ENCODE peak calls at places on chromosomes 2 and 18, in four cellular contexts. X, T, G and R are unnamed samples.

GRCh38 chr2:98944786-98945185 is 8.8 kb upstream of the CRACDL start:
- DNase-seq in G (no peak), T (no peak), X (no peak), R (no peak)

GRCh38 chr2:226333388-226333787 is 466.2 kb downstream of the IRS1 start:
- DNase-seq in G (no peak), T (no peak), X (no peak), R (no peak)

GRCh38 chr2:223860809-223861738 is 23.7 kb upstream of the AP1S3 start:
- DNase-seq in G (no peak), X (no peak), T (no peak), R (no peak)

GRCh38 chr18:50099725-50100414 is 95.1 kb downstream of the MYO5B start:
- DNase-seq in X (no peak), T (no peak), G (no peak), R (no peak)

GRCh38 chr2:218981390-218982311 is 3.3 kb downstream of the FEV start:
- DNase-seq in T (no peak), G (no peak), X (peak; percentile 44), R (peak; percentile 15)

GRCh38 chr2:158741631-158742030 is 53.5 kb upstream of the DAPL1 start:
- DNase-seq in X (no peak), G (no peak), T (peak; percentile 62), R (no peak)

GRCh38 chr18:78822171-78822570 is 157.4 kb upstream of the SALL3 start:
- DNase-seq in T (no peak), X (no peak), G (no peak), R (no peak)

GRCh38 chr2:148590613-148591012 is 53.9 kb upstream of the EPC2 start:
- DNase-seq in T (no peak), X (no peak), G (no peak), R (no peak)

GRCh38 chr2:128619471-128620325 is 301.0 kb upstream of the HS6ST1 start:
- DNase-seq in X (no peak), G (no peak), T (no peak), R (no peak)

GRCh38 chr2:156331572-156332451 is 709 bp downstream of the NR4A2 start:
- DNase-seq in X (no peak), T (peak; percentile 50), G (peak; percentile 79), R (no peak)

GRCh38 chr18:64436111-64436510 is 287.2 kb upstream of the LINC00305 start:
- DNase-seq in G (no peak), T (no peak), X (no peak), R (no peak)

GRCh38 chr2:222232846-222233245 is 66.0 kb downstream of the PAX3 start:
- DNase-seq in T (no peak), G (no peak), X (no peak), R (no peak)

GRCh38 chr18:51668101-51668500 is 470.6 kb upstream of the MEX3C start:
- DNase-seq in X (peak; percentile 76), G (peak; percentile 58), T (peak; percentile 19), R (no peak)

GRCh38 chr18:5058768-5059539 is 138.1 kb downstream of the AKAIN1 start:
- DNase-seq in T (peak; percentile 17), X (no peak), G (no peak), R (no peak)

GRCh38 chr2:197853549-197853948 is 49.2 kb downstream of the PLCL1 start:
- DNase-seq in T (no peak), X (no peak), G (no peak), R (no peak)

GRCh38 chr18:45107425-45107824 is 426.7 kb downstream of the SETBP1 start:
- DNase-seq in T (no peak), X (no peak), G (no peak), R (no peak)

GRCh38 chr2:151568541-151568940 is 158.8 kb downstream of the RIF1 start:
- DNase-seq in G (no peak), X (no peak), T (no peak), R (no peak)

GRCh38 chr2:206296128-206296527 is 21.7 kb downstream of the ZDBF2 start:
- DNase-seq in X (no peak), G (no peak), T (no peak), R (no peak)

GRCh38 chr2:177984739-177985138 is 87.8 kb downstream of the PDE11A start:
- DNase-seq in X (no peak), T (no peak), G (no peak), R (no peak)

GRCh38 chr2:105842555-105842954 is 97.8 kb downstream of the NCK2 start:
- DNase-seq in X (no peak), G (no peak), T (no peak), R (no peak)

GRCh38 chr18:25329783-25330182 is 22.2 kb downstream of the ZNF521 start:
- DNase-seq in G (no peak), T (no peak), X (no peak), R (no peak)

GRCh38 chr2:95372216-95372829 is 30.2 kb upstream of the FAHD2A start:
- DNase-seq in G (no peak), T (peak; percentile 2), X (no peak), R (no peak)

GRCh38 chr2:207161247-207161646 is 4.5 kb downstream of the KLF7 start:
- DNase-seq in X (no peak), T (no peak), G (no peak), R (no peak)

GRCh38 chr18:79275992-79276391 is 119.7 kb upstream of the NFATC1 start:
- DNase-seq in X (no peak), G (no peak), T (no peak), R (no peak)

GRCh38 chr18:52060612-52061259 is 279.3 kb upstream of the DCC start:
- DNase-seq in T (no peak), X (peak; percentile 28), G (no peak), R (no peak)

GRCh38 chr2:210456571-210456970 is 20.0 kb downstream of the LANCL1 start:
- DNase-seq in T (no peak), X (no peak), G (no peak), R (no peak)

GRCh38 chr2:8541223-8541622 is 140.6 kb upstream of the ID2 start:
- DNase-seq in G (no peak), X (no peak), T (peak; percentile 2), R (no peak)

GRCh38 chr2:173749315-173749714 is 215.9 kb downstream of the SP3 start:
- DNase-seq in T (no peak), G (no peak), X (no peak), R (no peak)
- TF ChIP-seq CTCF in T (peak; percentile 32), G (no peak), X (no peak), R (peak; percentile 36)

GRCh38 chr2:112803691-112804521 is 19.6 kb upstream of the IL1A start:
- DNase-seq in T (no peak), X (no peak), G (no peak), R (no peak)

GRCh38 chr2:112805542-112805941 is 21.2 kb upstream of the IL1A start:
- DNase-seq in X (no peak), G (no peak), T (no peak), R (no peak)

GRCh38 chr2:112809112-112809511 is 24.8 kb upstream of the IL1A start:
- DNase-seq in T (no peak), G (no peak), X (no peak), R (no peak)

GRCh38 chr2:112811276-112811831 is 25.2 kb downstream of the IL1B start:
- DNase-seq in G (no peak), X (no peak), T (no peak), R (no peak)

GRCh38 chr2:112807233-112807807 is 23.0 kb upstream of the IL1A start:
- DNase-seq in X (no peak), T (no peak), G (no peak), R (no peak)
- TF ChIP-seq CTCF in X (no peak), T (no peak), G (no peak), R (no peak)

GRCh38 chr2:62933398-62933917 is 117.2 kb upstream of the OTX1 start:
- DNase-seq in X (no peak), T (no peak), G (no peak), R (no peak)
- TF ChIP-seq CTCF in X (no peak), T (no peak), G (no peak), R (no peak)

DNA sequence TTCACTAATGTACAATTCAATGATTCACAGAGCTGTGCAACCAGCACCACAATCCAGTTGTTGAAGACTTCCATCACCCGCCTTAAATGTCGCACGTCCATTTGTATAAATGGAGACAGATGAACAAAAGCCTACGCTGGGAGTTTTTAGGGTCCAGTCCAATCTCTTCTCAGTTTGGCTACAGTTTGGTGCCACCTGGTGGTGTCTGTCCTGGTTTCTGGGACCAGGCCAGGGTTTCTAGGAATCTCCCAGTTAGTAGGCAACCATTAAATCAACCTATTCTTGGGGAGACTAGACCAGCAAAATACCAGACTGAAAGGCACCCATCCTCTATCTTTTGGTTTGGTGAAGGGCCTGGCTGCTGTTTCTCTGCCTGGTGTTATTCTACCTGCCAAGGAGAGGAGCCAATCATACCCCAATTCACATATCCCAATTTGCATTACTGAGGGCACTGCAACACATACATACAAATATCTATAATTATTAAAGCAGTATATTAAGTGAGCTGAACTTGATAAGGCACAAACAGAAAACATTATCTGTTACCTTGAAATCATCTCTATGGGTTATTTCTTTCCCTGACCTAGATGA is 3.2 kb upstream of the DDX1 start:
- DNase-seq in T (no peak), G (peak; percentile 55), X (peak; percentile 62), R (no peak)
- TF ChIP-seq CTCF in T (peak; percentile 63), G (peak; percentile 12), X (peak; percentile 39), R (peak; percentile 68)

DNA sequence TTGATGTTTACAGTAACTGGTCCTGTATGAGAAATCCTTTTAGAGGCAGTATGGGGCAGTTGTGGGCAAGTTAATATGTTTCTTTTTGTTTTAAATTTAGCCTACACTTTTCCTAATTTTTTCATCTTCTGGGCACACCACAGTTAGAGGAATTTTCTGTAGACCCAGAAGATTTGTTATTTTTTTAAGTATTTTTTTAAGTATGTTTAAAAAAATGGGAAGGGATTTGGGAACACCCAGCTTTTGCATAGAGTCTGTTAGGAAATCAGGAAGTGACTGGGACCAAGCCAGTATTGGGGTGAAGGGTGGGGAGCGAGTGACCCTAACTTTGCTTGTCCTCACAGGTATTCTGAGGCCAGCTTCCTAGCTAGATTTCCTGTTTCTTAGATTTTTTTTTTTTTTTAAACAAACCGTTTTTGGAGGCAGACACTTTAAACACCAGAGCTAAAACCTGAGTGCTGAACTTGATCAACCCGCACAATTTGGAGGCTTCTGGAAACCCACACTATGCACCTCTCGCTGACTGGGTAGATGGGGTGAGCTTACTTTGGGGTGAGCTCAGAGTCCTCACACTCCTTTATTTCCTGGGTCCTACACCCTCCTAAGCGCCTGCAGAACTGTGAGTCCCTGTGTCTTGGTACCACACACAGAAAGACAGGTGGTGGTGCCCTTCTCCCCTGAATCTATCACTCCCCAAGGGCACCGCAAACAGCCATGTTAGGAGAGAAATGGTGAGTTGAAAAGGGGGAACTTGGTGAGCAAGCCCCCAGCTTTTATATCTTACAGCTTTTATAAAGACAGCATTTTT is 5.2 kb downstream of the GATA6 start:
- DNase-seq in G (no peak), T (no peak), X (no peak), R (no peak)
- TF ChIP-seq CTCF in G (no peak), T (no peak), X (no peak), R (peak; percentile 21)

GRCh38 chr18:46433121-46433826 is 223.7 kb downstream of the LOXHD1 start:
- DNase-seq in G (no peak), T (no peak), X (peak; percentile 92), R (no peak)
- TF ChIP-seq CTCF in G (no peak), T (no peak), X (no peak), R (no peak)